ENCODE peak calls at places on chromosome 3, in six cellular contexts. L is GM18507; D is activated CD4-positive, alpha-beta T cell treated with anti-CD3 and anti-CD28 coated beads, Interleukin-2, amount 50 U/mL, for 1 hour; B is central memory CD8-positive, alpha-beta T cell; N is ACHN; Z is amniotic epithelial cell. W is an unnamed sample.
A peak's percentile ranks its signal among the peaks of the same experiment; 100 is the strongest.

GRCh38 chr3:183587337-183587736 is 31.8 kb upstream of the KLHL6 start:
- DNase-seq in Z (no peak), L (no peak), N (no peak), B (no peak), D (no peak), W (no peak)

GRCh38 chr3:147002721-147003120 is 397.6 kb upstream of the PLSCR5 start:
- DNase-seq in Z (peak; percentile 0), L (no peak), N (no peak), D (no peak), B (no peak), W (peak; percentile 77)

GRCh38 chr3:189908646-189909045 is 212.1 kb downstream of the P3H2 start:
- DNase-seq in N (peak; percentile 2), D (no peak), B (no peak), L (no peak), Z (peak; percentile 19), W (peak; percentile 73)

GRCh38 chr3:138434875-138435772 is 708 bp downstream of the ESYT3 start:
- DNase-seq in L (no peak), B (no peak), N (no peak), Z (no peak), D (no peak), W (no peak)

GRCh38 chr3:127694467-127695215 is 21.9 kb downstream of the ABTB1 start:
- DNase-seq in L (no peak), N (peak; percentile 39), Z (no peak), D (peak; percentile 45), B (no peak), W (no peak)

GRCh38 chr3:152298393-152299242 is 29.9 kb downstream of the MBNL1 start:
- DNase-seq in L (peak; percentile 8), Z (peak; percentile 100), N (peak; percentile 70), B (peak; percentile 45), D (peak; percentile 35), W (peak; percentile 95)

GRCh38 chr3:166351461-166351860 is 514.2 kb upstream of the BCHE start:
- DNase-seq in N (no peak), L (no peak), Z (no peak), D (no peak), B (no peak), W (peak; percentile 36)

GRCh38 chr3:64685331-64685799 is 2.4 kb downstream of the ADAMTS9 start:
- DNase-seq in B (no peak), N (peak; percentile 32), D (no peak), Z (no peak), L (no peak), W (peak; percentile 51)

GRCh38 chr3:72744330-72744729 is 103.9 kb downstream of the SHQ1 start:
- DNase-seq in L (no peak), N (no peak), Z (peak; percentile 37), D (no peak), B (no peak), W (no peak)

GRCh38 chr3:100709840-100710235 is 544 bp downstream of the TFG start:
- DNase-seq in L (peak; percentile 1), D (peak; percentile 23), B (no peak), N (peak; percentile 30), Z (peak; percentile 42), W (peak; percentile 2)

GRCh38 chr3:172084871-172085556 is 45.6 kb downstream of the FNDC3B start:
- DNase-seq in N (no peak), B (no peak), Z (peak; percentile 77), D (no peak), L (no peak), W (no peak)

GRCh38 chr3:10957976-10958749 is 34.4 kb upstream of the SLC6A1 start:
- DNase-seq in D (no peak), Z (peak; percentile 17), N (no peak), B (no peak), L (no peak), W (no peak)

GRCh38 chr3:49017646-49017977 is 768 bp downstream of the DALRD3 start:
- DNase-seq in N (no peak), L (no peak), B (no peak), Z (no peak), D (no peak), W (no peak)

W was measured in astrocyte.